ENCODE peak calls at places on chromosomes 6 and 20, in eight cellular contexts. V, E, W, K, T, U, A and F are unnamed samples. For H3K9me3 and H3K4me1, the result is how much of the 10 kb centered on the place peaks cover.

GRCh38 chr6:154202334-154202733 is 154.3 kb downstream of the IPCEF1 start:
- DNase-seq in V (no peak), E (no peak), W (no peak), K (no peak), T (no peak), U (no peak), A (no peak), F (no peak)

GRCh38 chr20:55605594-55605993 is 399.7 kb downstream of the CBLN4 start:
- DNase-seq in V (no peak), E (no peak), W (no peak), K (no peak), T (no peak), U (no peak), A (no peak), F (no peak)

GRCh38 chr6:28600188-28600587 is 74.5 kb downstream of the GPX5 start:
- DNase-seq in V (no peak), E (no peak), W (peak), K (no peak), T (no peak), U (no peak), A (no peak), F (no peak)

GRCh38 chr6:34554593-34555322 is 1.4 kb downstream of the SPDEF start:
- DNase-seq in V (no peak), E (no peak), W (no peak), K (no peak), T (no peak), U (no peak), A (no peak), F (no peak)

GRCh38 chr6:134111062-134111677 is 58.7 kb upstream of the SLC2A12 start:
- DNase-seq in V (no peak), E (peak), W (peak), K (no peak), T (peak), U (no peak), A (peak), F (no peak)

GRCh38 chr6:17858576-17858975 is 128.9 kb downstream of the KIF13A start:
- DNase-seq in V (no peak), E (no peak), W (no peak), K (no peak), T (no peak), U (no peak), A (no peak), F (no peak)

GRCh38 chr6:43627008-43627825 is 1.8 kb downstream of the GTPBP2 start:
- DNase-seq in V (peak), E (peak), W (peak), K (peak), T (no peak), U (no peak), A (peak), F (peak)

GRCh38 chr6:118569498-118569897 is 21.4 kb downstream of the PLN start:
- DNase-seq in V (no peak), E (no peak), W (no peak), K (no peak), T (no peak), U (no peak), A (no peak), F (no peak)

GRCh38 chr6:2021713-2022125 is 223.7 kb downstream of the GMDS start:
- DNase-seq in V (peak), E (peak), W (no peak), K (peak), T (no peak), U (no peak), A (peak), F (no peak)

GRCh38 chr20:49582413-49583334 is 14.7 kb upstream of the PTGIS start:
- DNase-seq in V (no peak), E (no peak), W (no peak), K (no peak), T (no peak), U (no peak), A (no peak), F (no peak)

DNA sequence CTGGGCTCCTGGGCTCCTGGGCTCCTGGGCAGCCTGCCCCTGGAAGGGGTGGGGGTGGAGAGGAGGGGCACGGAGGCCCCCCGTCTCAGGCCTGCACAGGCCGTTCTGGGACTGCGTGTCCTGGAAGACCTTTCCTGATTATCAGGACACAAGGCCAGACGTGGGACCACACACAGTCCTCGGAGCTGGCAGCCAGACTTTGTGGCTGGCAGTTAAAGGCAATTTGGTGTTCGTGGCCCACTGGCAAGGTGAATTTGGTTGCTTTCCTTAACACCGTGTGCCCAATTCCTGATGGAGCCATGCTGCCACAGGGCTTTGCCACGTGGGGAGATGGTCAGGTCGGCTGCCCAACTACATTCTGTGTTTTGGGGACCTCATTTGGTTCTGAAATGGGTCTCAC is 113.5 kb downstream of the SMOC2 start:
- DNase-seq in V (no peak), E (no peak), W (no peak), K (no peak), T (no peak), U (no peak), A (no peak), F (no peak)
- H3K9me3 ChIP-seq in V (under half), E (under half), W (under half), K (under half), T (under half), U (under half), A (under half), F (under half)

GRCh38 chr6:158559338-158559894 is 475 bp upstream of the TMEM181 start:
- DNase-seq in V (no peak), E (no peak), W (no peak), K (no peak), T (no peak), U (no peak), A (no peak), F (no peak)
- H3K4me1 ChIP-seq in V (under half), E (under half), W (under half), K (under half), T (under half), U (under half), A (under half), F (under half)

GRCh38 chr20:63214514-63214913 is 1.4 kb downstream of the YTHDF1 start:
- DNase-seq in V (no peak), E (no peak), W (no peak), K (no peak), T (no peak), U (no peak), A (no peak), F (no peak)
- H3K4me3 ChIP-seq in V (peak), E (no peak), W (peak), K (peak), T (peak), U (no peak), A (no peak), F (peak)

GRCh38 chr6:85255661-85256060 is 194.2 kb upstream of the NT5E start:
- DNase-seq in V (no peak), E (no peak), W (no peak), K (no peak), T (no peak), U (no peak), A (no peak), F (no peak)

GRCh38 chr6:85252085-85252484 is 197.8 kb upstream of the NT5E start:
- DNase-seq in V (no peak), E (no peak), W (no peak), K (no peak), T (no peak), U (no peak), A (no peak), F (no peak)

GRCh38 chr6:85250586-85251216 is 199.2 kb upstream of the NT5E start:
- DNase-seq in V (no peak), E (no peak), W (no peak), K (no peak), T (no peak), U (no peak), A (peak), F (no peak)

DNA sequence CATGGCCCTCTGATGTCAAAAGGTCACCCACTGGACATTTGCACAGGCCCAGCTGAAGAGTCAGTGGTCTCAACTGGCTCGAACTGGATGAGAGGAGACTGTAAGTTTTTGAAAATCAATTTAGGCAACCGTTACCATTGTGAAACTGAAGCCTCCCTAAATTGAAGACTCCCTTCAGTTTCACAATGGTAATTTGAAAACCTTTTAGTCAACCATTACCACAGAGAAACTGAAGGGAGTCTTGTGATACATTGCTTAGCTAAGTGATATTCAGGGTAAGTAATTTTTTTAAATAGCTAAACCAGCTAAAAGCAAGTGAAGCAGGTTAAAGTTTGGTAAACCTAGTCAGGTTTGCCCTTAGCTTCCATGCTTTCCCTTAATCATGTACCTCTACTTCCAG is 197.3 kb upstream of the NT5E start:
- DNase-seq in V (no peak), E (no peak), W (no peak), K (no peak), T (no peak), U (no peak), A (no peak), F (no peak)
- H3K9me3 ChIP-seq in V (under half), E (under half), W (under half), K (under half), T (under half), U (under half), A (under half), F (under half)

GRCh38 chr6:125791820-125792165 is 1.0 kb downstream of the NCOA7 start:
- DNase-seq in V (no peak), E (no peak), W (no peak), K (no peak), T (no peak), U (no peak), A (no peak), F (no peak)
- H3K4me1 ChIP-seq in V (under half), E (under half), W (under half), K (under half), T (under half), U (under half), A (under half), F (under half)

GRCh38 chr6:146944809-146945208 is 259.4 kb upstream of the STXBP5 start:
- DNase-seq in V (no peak), E (no peak), W (no peak), K (no peak), T (no peak), U (no peak), A (no peak), F (no peak)

GRCh38 chr6:146948790-146949342 is 255.4 kb upstream of the STXBP5 start:
- DNase-seq in V (no peak), E (no peak), W (no peak), K (no peak), T (no peak), U (no peak), A (no peak), F (no peak)

GRCh38 chr6:146946559-146946958 is 257.7 kb upstream of the STXBP5 start:
- DNase-seq in V (no peak), E (no peak), W (no peak), K (no peak), T (no peak), U (no peak), A (no peak), F (no peak)

GRCh38 chr6:146955570-146955969 is 248.6 kb upstream of the STXBP5 start:
- DNase-seq in V (no peak), E (no peak), W (no peak), K (no peak), T (no peak), U (no peak), A (no peak), F (no peak)

GRCh38 chr6:146950351-146950835 is 253.8 kb upstream of the STXBP5 start:
- DNase-seq in V (no peak), E (peak), W (no peak), K (no peak), T (no peak), U (no peak), A (no peak), F (no peak)
- H3K4me3 ChIP-seq in V (no peak), E (no peak), W (no peak), K (no peak), T (no peak), U (no peak), A (no peak), F (no peak)

GRCh38 chr6:159512104-159512503 is 180.9 kb downstream of the SOD2 start:
- DNase-seq in V (no peak), E (no peak), W (no peak), K (no peak), T (no peak), U (no peak), A (no peak), F (no peak)
- H3K9me3 ChIP-seq in V (under half), E (under half), W (under half), K (under half), T (under half), U (under half), A (under half), F (under half)

DNA sequence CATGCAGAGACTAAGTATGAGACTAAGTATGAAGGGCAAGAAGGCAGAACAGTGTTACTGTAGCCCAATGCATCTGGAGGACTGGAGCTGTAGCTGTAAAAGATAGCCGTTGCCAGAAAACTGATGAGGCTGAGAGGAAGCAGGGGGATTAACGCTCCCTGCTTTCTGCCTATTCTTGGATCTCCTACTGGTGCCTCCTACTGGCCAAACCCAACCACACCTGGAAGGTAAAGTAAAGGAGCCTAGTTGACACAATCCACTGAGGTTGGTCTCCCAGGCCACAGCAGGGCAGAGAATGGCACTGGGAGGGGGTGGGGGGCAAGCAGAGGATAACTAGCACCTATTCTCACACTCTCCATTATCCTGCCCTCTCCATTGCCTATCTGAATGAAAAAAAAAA is 105.0 kb upstream of the MRPS10 start:
- DNase-seq in V (no peak), E (no peak), W (no peak), K (no peak), T (no peak), U (no peak), A (no peak), F (no peak)
- H3K4me1 ChIP-seq in V (under half), E (under half), W (under half), K (under half), T (under half), U (under half), A (under half), F (under half)

DNA sequence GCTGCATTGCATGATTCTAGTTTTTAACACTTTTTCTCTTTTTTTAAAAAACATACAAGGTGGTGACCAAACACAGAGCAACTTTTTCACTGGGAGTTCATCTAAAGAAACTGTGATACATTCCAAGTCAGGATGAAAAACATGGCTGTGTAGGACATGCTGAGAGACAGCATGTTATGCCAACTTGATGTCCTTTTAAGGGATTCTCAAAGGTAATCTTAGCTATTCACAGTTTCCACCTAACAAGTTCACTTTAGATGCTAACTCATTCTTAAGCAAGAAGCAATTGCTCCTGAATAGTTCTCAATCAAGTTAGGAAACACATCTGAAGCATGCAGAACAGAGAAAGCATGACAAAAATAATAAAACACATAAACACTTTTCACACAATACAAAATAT is 3.3 kb downstream of the ASCC3 start:
- DNase-seq in V (no peak), E (no peak), W (no peak), K (no peak), T (no peak), U (no peak), A (no peak), F (no peak)
- H3K4me3 ChIP-seq in V (no peak), E (no peak), W (no peak), K (no peak), T (no peak), U (no peak), A (no peak), F (no peak)

GRCh38 chr6:22184371-22184770 is 112.5 kb downstream of the PRL start:
- DNase-seq in V (no peak), E (no peak), W (no peak), K (no peak), T (no peak), U (no peak), A (no peak), F (no peak)
- H3K9me3 ChIP-seq in V (under half), E (under half), W (under half), K (under half), T (under half), U (under half), A (under half), F (under half)